ENCODE peak calls at places on chromosome 6, in ten cellular contexts. P is IMR-90; Y is stimulated activated effector memory CD8-positive, alpha-beta T cell treated with anti-CD3 and anti-CD28 coated beads, Interleukin-12 subunit alpha, Interleukin-12 subunit beta, amount 100 ng/mL, for 72 hours; F is activated CD8-positive, alpha-beta memory T cell treated with anti-CD3 and anti-CD28 coated beads, Interleukin-2, amount 10 ng/mL, durations not matched to agents 7 days and 5 days; U is PC-3; V is naive thymus-derived CD4-positive, alpha-beta T cell; B is mucosa of descending colon; C is HCT116; Q is activated naive CD8-positive, alpha-beta T cell treated with anti-CD3 and anti-CD28 coated beads, Interleukin-2, amount 10 ng/mL, durations not matched to agents 7 days and 5 days; E is A549. H is an unnamed sample.

GRCh38 chr6:83183082-83183828 is 9.8 kb downstream of the PGM3 start:
- ATAC-seq in P (peak; percentile 97), Y (no peak), F (no peak), U (peak; percentile 98), V (no peak), B (no peak), C (no peak), Q (no peak), E (peak; percentile 84), H (peak; percentile 96)

GRCh38 chr6:10441004-10441654 is 26.3 kb upstream of the TFAP2A start:
- ATAC-seq in P (peak; percentile 96), Y (no peak), F (no peak), U (peak; percentile 89), V (no peak), B (peak; percentile 25), C (peak; percentile 92), Q (no peak), E (peak; percentile 98), H (peak; percentile 84)

GRCh38 chr6:107106165-107106564 is 9.2 kb downstream of the BEND3 start:
- ATAC-seq in P (no peak), Y (no peak), F (no peak), U (no peak), V (no peak), B (no peak), C (no peak), Q (no peak), E (no peak), H (no peak)

GRCh38 chr6:146981981-146982380 is 222.2 kb upstream of the STXBP5 start:
- ATAC-seq in P (no peak), Y (no peak), F (no peak), U (no peak), V (no peak), B (peak; percentile 56), C (no peak), Q (no peak), E (no peak), H (no peak)

GRCh38 chr6:16243055-16243454 is 4.7 kb downstream of the GMPR start:
- ATAC-seq in P (peak; percentile 39), Y (no peak), F (no peak), U (peak; percentile 71), V (no peak), B (no peak), C (no peak), Q (no peak), E (no peak), H (no peak)

GRCh38 chr6:99821164-99821563 is 172.9 kb downstream of the MCHR2 start:
- ATAC-seq in P (no peak), Y (no peak), F (no peak), U (no peak), V (no peak), B (peak; percentile 93), C (no peak), Q (no peak), E (no peak), H (no peak)

GRCh38 chr6:88596801-88597200 is 366.6 kb downstream of the RNGTT start:
- ATAC-seq in P (no peak), Y (no peak), F (no peak), U (no peak), V (no peak), B (no peak), C (no peak), Q (no peak), E (no peak), H (no peak)

GRCh38 chr6:30870546-30870945 is 13.8 kb upstream of the DDR1 start:
- ATAC-seq in P (no peak), Y (peak; percentile 39), F (no peak), U (no peak), V (no peak), B (no peak), C (no peak), Q (peak; percentile 50), E (no peak), H (no peak)

GRCh38 chr6:107565165-107565723 is 75.3 kb downstream of the SOBP start:
- ATAC-seq in P (no peak), Y (no peak), F (no peak), U (no peak), V (no peak), B (no peak), C (no peak), Q (no peak), E (no peak), H (no peak)

GRCh38 chr6:120230008-120230407 is 880.4 kb upstream of the MAN1A1 start:
- ATAC-seq in P (no peak), Y (no peak), F (no peak), U (no peak), V (no peak), B (no peak), C (peak; percentile 78), Q (no peak), E (no peak), H (no peak)

H was measured in SK-N-SH treated with all-trans-retinoic acid at 6 μM for 48 hours.